ENCODE peak calls at places on chromosomes 11 and 22, in four cellular contexts. R, A, W and Y are unnamed samples.

GRCh38 chr11:120914021-120914420 is 109.9 kb upstream of the TBCEL start:
- DNase-seq in R (no peak), A (no peak), W (no peak), Y (no peak)

GRCh38 chr11:69388661-69389060 is 92.8 kb upstream of the LINC01488 start:
- DNase-seq in W (no peak), R (no peak), A (no peak), Y (no peak)

GRCh38 chr11:8765294-8765693 is 82.7 kb downstream of the RPL27A start:
- DNase-seq in R (no peak), W (no peak), A (no peak), Y (no peak)

GRCh38 chr11:70952171-70952570 is 300.2 kb downstream of the SHANK2 start:
- DNase-seq in W (no peak), A (no peak), R (no peak), Y (no peak)

GRCh38 chr11:123308077-123308476 is 113.0 kb upstream of the CLMP start:
- DNase-seq in A (no peak), W (no peak), R (peak; percentile 13), Y (no peak)

GRCh38 chr11:70398834-70399680 is 728 bp downstream of the CTTN start:
- DNase-seq in W (no peak), A (peak; percentile 37), R (no peak), Y (peak; percentile 39)

GRCh38 chr11:68302256-68303054 is 9.9 kb upstream of the LRP5 start:
- DNase-seq in W (no peak), A (no peak), R (no peak), Y (no peak)

GRCh38 chr11:109527496-109527895 is 105.5 kb downstream of the C11orf87 start:
- DNase-seq in R (no peak), W (no peak), A (no peak), Y (no peak)

GRCh38 chr11:10892250-10892649 is 34.4 kb upstream of the ZBED5 start:
- DNase-seq in W (no peak), A (no peak), R (no peak), Y (no peak)

GRCh38 chr11:65445604-65446445 is 23.2 kb downstream of the NEAT1 start:
- DNase-seq in W (no peak), R (no peak), A (peak; percentile 34), Y (peak; percentile 29)

GRCh38 chr11:68014157-68014965 is 4.2 kb downstream of the ALDH3B1 start:
- DNase-seq in A (peak; percentile 79), W (no peak), R (no peak), Y (peak; percentile 91)

GRCh38 chr11:43989162-43989961 is 46.9 kb downstream of the C11orf96 start:
- DNase-seq in R (peak; percentile 75), W (no peak), A (no peak), Y (no peak)

GRCh38 chr11:65479184-65480145 is 19.4 kb upstream of the MALAT1 start:
- DNase-seq in A (peak; percentile 77), R (peak; percentile 81), W (no peak), Y (no peak)

GRCh38 chr11:3903207-3903896 is 47.9 kb downstream of the STIM1 start:
- DNase-seq in R (no peak), A (no peak), W (no peak), Y (no peak)

DNA sequence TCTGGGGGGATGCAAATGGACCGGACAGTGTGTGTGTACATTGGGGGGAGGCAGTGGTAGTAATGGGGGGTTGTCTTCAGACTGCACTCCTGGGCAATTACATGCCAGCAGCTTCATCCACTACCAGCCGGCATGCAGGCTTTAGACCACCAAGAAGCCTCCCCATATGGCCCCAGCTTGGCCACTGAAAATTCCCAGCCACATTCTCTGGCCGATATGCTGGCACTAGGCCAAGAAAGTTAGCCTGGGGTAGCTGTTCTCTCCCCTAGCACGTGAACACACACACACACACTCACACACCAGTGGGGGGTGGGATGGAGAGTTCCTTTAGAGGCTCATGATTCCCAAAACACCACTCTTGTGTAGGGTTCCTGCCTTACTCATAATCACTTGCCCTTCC is 3.6 kb upstream of the ROBO3 start:
- DNase-seq in R (no peak), A (no peak), W (no peak), Y (no peak)
- H3K4me1 ChIP-seq in R (peaks cover 28% of the 10 kb centered on the region), A (peaks cover 23% of the 10 kb centered on the region), W (peaks cover 15% of the 10 kb centered on the region), Y (no peaks in the 10 kb centered on the region)

GRCh38 chr22:40855960-40856512 is 403 bp downstream of the ST13 start:
- DNase-seq in W (no peak), A (peak; percentile 28), R (peak; percentile 35), Y (no peak)
- H3K4me1 ChIP-seq in W (peaks cover 39% of the 10 kb centered on the region), A (peaks cover 42% of the 10 kb centered on the region), R (peaks cover 49% of the 10 kb centered on the region), Y (peaks cover 14% of the 10 kb centered on the region)

GRCh38 chr22:38267086-38267485 is 5.7 kb downstream of the TMEM184B start:
- DNase-seq in R (peak; percentile 87), W (no peak), A (no peak), Y (no peak)
- H3K4me1 ChIP-seq in R (peaks cover 85% of the 10 kb centered on the region), W (peaks cover 52% of the 10 kb centered on the region), A (peaks cover 34% of the 10 kb centered on the region), Y (peaks cover 26% of the 10 kb centered on the region)

GRCh38 chr22:45291061-45291930 is 6.5 kb downstream of the UPK3A start:
- DNase-seq in W (no peak), R (no peak), A (no peak), Y (no peak)

GRCh38 chr22:45291931-45292290 is 7.2 kb downstream of the UPK3A start:
- DNase-seq in W (no peak), A (no peak), R (no peak), Y (no peak)

GRCh38 chr22:45286854-45287551 is 2.3 kb downstream of the UPK3A start:
- DNase-seq in R (no peak), A (no peak), W (no peak), Y (no peak)

GRCh38 chr22:45292675-45293402 is 8.1 kb downstream of the UPK3A start:
- DNase-seq in W (no peak), A (no peak), R (no peak), Y (no peak)

GRCh38 chr22:45290410-45290936 is 5.7 kb downstream of the UPK3A start:
- DNase-seq in R (no peak), W (no peak), A (peak; percentile 38), Y (no peak)
- H3K4me1 ChIP-seq in R (no peaks in the 10 kb centered on the region), W (peaks cover under 1% of the 10 kb centered on the region), A (no peaks in the 10 kb centered on the region), Y (peaks cover 3% of the 10 kb centered on the region)

GRCh38 chr22:46043816-46044717 is 67.1 kb upstream of the WNT7B start:
- DNase-seq in W (peak; percentile 27), A (peak; percentile 54), R (no peak), Y (no peak)
- H3K4me1 ChIP-seq in W (peaks cover 17% of the 10 kb centered on the region), A (peaks cover 52% of the 10 kb centered on the region), R (peaks cover 54% of the 10 kb centered on the region), Y (peaks cover 4% of the 10 kb centered on the region)